ENCODE peak calls at places on chromosomes 5 and 9, in five cellular contexts. O, N, M, S and D are unnamed samples.
A peak's percentile ranks its signal among the peaks of the same experiment; 100 is the strongest.

GRCh38 chr5:61351733-61352132 is 19.7 kb downstream of the ZSWIM6 start:
- DNase-seq in O (no peak), N (no peak), M (no peak), S (no peak), D (no peak)

GRCh38 chr5:3518576-3518975 is 77.1 kb upstream of the IRX1 start:
- DNase-seq in O (no peak), N (no peak), M (no peak), S (no peak), D (no peak)

GRCh38 chr9:97749928-97750327 is 52.8 kb upstream of the XPA start:
- DNase-seq in O (no peak), N (no peak), M (no peak), S (no peak), D (no peak)

GRCh38 chr9:109506097-109506712 is 8.1 kb upstream of the PTPN3 start:
- DNase-seq in O (no peak), N (no peak), M (no peak), S (no peak), D (no peak)

GRCh38 chr9:106874031-106874430 is 11.1 kb downstream of the ZNF462 start:
- DNase-seq in O (no peak), N (no peak), M (no peak), S (no peak), D (no peak)

GRCh38 chr5:89421035-89421434 is 538.1 kb upstream of the MEF2C start:
- DNase-seq in O (no peak), N (no peak), M (no peak), S (no peak), D (no peak)

GRCh38 chr5:176889321-176890280 is 9.5 kb downstream of the HK3 start:
- DNase-seq in O (peak; percentile 58), N (no peak), M (peak; percentile 3), S (no peak), D (no peak)

GRCh38 chr9:129602598-129603415 is 18.1 kb downstream of the C9orf50 start:
- DNase-seq in O (no peak), N (no peak), M (no peak), S (no peak), D (no peak)

GRCh38 chr5:147855774-147856069 is 22.8 kb upstream of the SCGB3A2 start:
- DNase-seq in O (no peak), N (no peak), M (no peak), S (no peak), D (no peak)

GRCh38 chr9:136857606-136858412 is 5.7 kb downstream of the MAMDC4 start:
- DNase-seq in O (no peak), N (no peak), M (peak; percentile 10), S (peak; percentile 23), D (no peak)

GRCh38 chr9:36146666-36147065 is 10.1 kb downstream of the GLIPR2 start:
- DNase-seq in O (no peak), N (no peak), M (no peak), S (no peak), D (no peak)

GRCh38 chr5:19910131-19910530 is 77.9 kb downstream of the CDH18 start:
- DNase-seq in O (no peak), N (no peak), M (no peak), S (no peak), D (no peak)

GRCh38 chr5:112338681-112339337 is 80.3 kb downstream of the EPB41L4A start:
- DNase-seq in O (no peak), N (no peak), M (no peak), S (no peak), D (no peak)

GRCh38 chr5:16544607-16545374 is 72.0 kb downstream of the RETREG1 start:
- DNase-seq in O (no peak), N (no peak), M (no peak), S (no peak), D (no peak)

GRCh38 chr5:148491015-148491792 is 107.4 kb downstream of the FBXO38 start:
- DNase-seq in O (no peak), N (no peak), M (no peak), S (no peak), D (no peak)

GRCh38 chr5:91487420-91487819 is 104.3 kb upstream of the ARRDC3 start:
- DNase-seq in O (no peak), N (no peak), M (no peak), S (no peak), D (no peak)

GRCh38 chr5:110536120-110537115 is 190.1 kb downstream of the TMEM232 start:
- DNase-seq in O (no peak), N (no peak), M (no peak), S (no peak), D (no peak)

GRCh38 chr9:105286098-105286497 is 41.6 kb downstream of the SLC44A1 start:
- DNase-seq in O (no peak), N (no peak), M (no peak), S (no peak), D (no peak)

GRCh38 chr5:172638209-172638768 is 2.8 kb upstream of the NEURL1B start:
- DNase-seq in O (no peak), N (no peak), M (no peak), S (no peak), D (no peak)

GRCh38 chr9:96655198-96655851 is at the start of gene PRXL2C:
- DNase-seq in O (no peak), N (peak; percentile 75), M (no peak), S (peak; percentile 74), D (peak; percentile 94)

GRCh38 chr9:137423810-137424291 is 658 bp downstream of the NOXA1 start:
- DNase-seq in O (no peak), N (no peak), M (no peak), S (no peak), D (no peak)

GRCh38 chr5:172827843-172828242 is 6.2 kb upstream of the ERGIC1 start:
- DNase-seq in O (no peak), N (no peak), M (no peak), S (no peak), D (no peak)

GRCh38 chr9:98450486-98450885 is 195.0 kb upstream of the TBC1D2 start:
- DNase-seq in O (no peak), N (no peak), M (no peak), S (no peak), D (no peak)

GRCh38 chr9:135075234-135076142 is 12.0 kb upstream of the OLFM1 start:
- DNase-seq in O (no peak), N (no peak), M (no peak), S (peak; percentile 78), D (peak; percentile 81)

DNA sequence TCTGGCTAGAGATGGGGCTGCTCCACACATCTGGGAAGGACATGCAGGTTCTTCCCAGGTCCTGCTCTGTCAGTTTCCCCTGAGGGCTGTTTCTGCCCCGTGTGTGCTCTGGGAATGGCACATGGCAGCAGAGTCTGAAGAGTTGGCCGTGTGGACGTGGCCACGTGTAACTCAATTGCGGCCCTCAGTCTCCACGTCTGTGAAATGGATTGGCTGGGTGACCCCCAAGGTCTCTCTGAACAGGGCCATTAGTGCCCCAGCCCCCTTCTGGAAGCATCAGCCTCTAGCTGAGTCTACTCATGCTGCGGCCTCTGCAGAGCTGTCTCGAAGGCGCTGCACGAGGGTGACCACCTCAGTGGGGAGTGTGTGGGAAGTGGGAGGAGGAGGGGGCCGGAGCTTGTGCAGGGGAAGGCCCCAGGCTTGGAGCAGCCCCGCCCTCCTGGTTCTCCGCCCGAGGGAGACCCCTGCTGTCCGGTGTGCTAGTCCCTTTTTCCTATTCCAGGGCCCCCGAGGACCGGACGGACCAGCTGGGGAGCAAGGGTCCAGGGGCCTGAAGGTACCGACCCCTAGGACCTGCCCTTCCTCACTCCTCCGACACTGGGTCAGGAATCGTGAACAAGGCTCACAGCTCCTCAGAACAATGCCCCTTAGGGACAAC is 58.9 kb upstream of the ORM1 start:
- DNase-seq in O (no peak), N (no peak), M (no peak), S (peak; percentile 44), D (no peak)
- TF ChIP-seq CTCF in O (peak; percentile 66), N (no peak), M (peak; percentile 40), S (no peak), D (peak; percentile 56)

GRCh38 chr9:114376586-114376985 is 11.2 kb downstream of the AKNA start:
- DNase-seq in O (no peak), N (no peak), M (no peak), S (no peak), D (no peak)

GRCh38 chr9:114380988-114381387 is 6.8 kb downstream of the AKNA start:
- DNase-seq in O (no peak), N (no peak), M (no peak), S (no peak), D (no peak)

GRCh38 chr9:114377046-114377445 is 10.7 kb downstream of the AKNA start:
- DNase-seq in O (no peak), N (no peak), M (no peak), S (no peak), D (no peak)

GRCh38 chr9:114378016-114378415 is 9.8 kb downstream of the AKNA start:
- DNase-seq in O (no peak), N (no peak), M (no peak), S (no peak), D (no peak)

GRCh38 chr9:114378883-114379282 is 8.9 kb downstream of the AKNA start:
- DNase-seq in O (no peak), N (no peak), M (no peak), S (no peak), D (no peak)
- TF ChIP-seq CTCF in O (no peak), N (no peak), M (no peak), S (no peak), D (no peak)

DNA sequence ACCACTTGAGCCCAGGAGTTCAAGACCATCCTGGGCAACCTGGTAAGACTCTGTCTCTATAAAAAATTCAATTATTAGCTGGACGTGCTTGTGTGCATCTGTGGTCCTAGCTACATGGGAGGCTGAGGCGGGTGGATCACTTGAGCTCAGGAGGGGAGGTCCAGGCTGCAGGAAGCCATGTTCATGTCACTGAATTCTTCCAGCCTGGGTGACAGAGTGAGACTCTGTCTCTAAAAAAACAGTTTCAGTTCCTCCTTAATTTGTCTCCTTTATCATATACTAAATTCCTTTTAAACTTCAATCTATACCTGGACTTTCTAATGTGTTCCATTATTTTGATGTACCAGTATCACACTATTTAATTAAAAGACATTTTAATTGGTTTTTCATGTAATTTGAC is 422.2 kb upstream of the TLE4 start:
- DNase-seq in O (no peak), N (no peak), M (no peak), S (no peak), D (no peak)
- TF ChIP-seq CTCF in O (no peak), N (no peak), M (no peak), S (no peak), D (no peak)

GRCh38 chr9:87250205-87250604 is 247.5 kb upstream of the DAPK1 start:
- DNase-seq in O (no peak), N (no peak), M (no peak), S (no peak), D (no peak)
- TF ChIP-seq CTCF in O (no peak), N (no peak), M (no peak), S (no peak), D (no peak)

GRCh38 chr5:10424124-10424731 is 17.5 kb upstream of the ROPN1L start:
- DNase-seq in O (no peak), N (no peak), M (no peak), S (peak; percentile 37), D (no peak)
- TF ChIP-seq CTCF in O (peak; percentile 70), N (peak; percentile 20), M (peak; percentile 51), S (no peak), D (peak; percentile 76)